ENCODE peak calls at places on chromosomes 12 and 14, in seven cellular contexts. N, D, G, Z, Q, R and B are unnamed samples.
A peak's percentile ranks its signal among the peaks of the same experiment; 100 is the strongest.

GRCh38 chr12:38392584-38393144 is 76.1 kb downstream of the ALG10B start:
- DNase-seq in Q (no peak), Z (peak; percentile 85), D (no peak), G (peak; percentile 20), N (no peak), R (no peak), B (no peak)

GRCh38 chr14:22131749-22132476 is 457.1 kb downstream of the DAD1 start:
- DNase-seq in Z (peak; percentile 20), Q (no peak), R (no peak), D (no peak), N (no peak), G (peak; percentile 4), B (peak; percentile 7)

GRCh38 chr12:51722387-51722786 is 126.1 kb downstream of the FIGNL2 start:
- DNase-seq in R (no peak), D (no peak), G (no peak), N (no peak), Q (no peak), Z (no peak), B (no peak)

GRCh38 chr12:57430117-57430930 is 519 bp downstream of the R3HDM2 start:
- DNase-seq in Q (no peak), Z (peak; percentile 30), D (peak; percentile 76), N (no peak), R (peak; percentile 58), G (no peak), B (no peak)

GRCh38 chr12:34377243-34378035 is 355.1 kb downstream of the ALG10 start:
- DNase-seq in R (no peak), Z (no peak), N (no peak), Q (no peak), D (no peak), G (no peak), B (no peak)

GRCh38 chr12:11622774-11623375 is 26.6 kb upstream of the ETV6 start:
- DNase-seq in Z (no peak), Q (no peak), N (no peak), G (peak; percentile 5), R (no peak), D (no peak), B (no peak)

GRCh38 chr14:76904100-76904739 is 78.0 kb downstream of the LRRC74A start:
- DNase-seq in G (peak; percentile 89), Z (peak; percentile 66), R (peak; percentile 52), N (no peak), D (no peak), Q (no peak), B (no peak)

GRCh38 chr12:76878899-76879709 is at the start of gene CSRP2:
- DNase-seq in Q (peak; percentile 91), R (peak; percentile 82), Z (peak; percentile 88), N (peak; percentile 84), D (peak; percentile 94), G (peak; percentile 86), B (peak; percentile 87)

GRCh38 chr14:56002316-56002715 is 115.9 kb upstream of the PELI2 start:
- DNase-seq in R (no peak), Q (no peak), D (no peak), Z (no peak), G (no peak), N (no peak), B (no peak)

GRCh38 chr14:32561520-32561919 is 232.4 kb downstream of the AKAP6 start:
- DNase-seq in G (peak; percentile 29), N (no peak), D (no peak), Q (no peak), R (no peak), Z (no peak), B (no peak)

GRCh38 chr14:100981808-100982207 is 78.3 kb upstream of the RTL1 start:
- DNase-seq in Q (no peak), G (peak; percentile 87), R (no peak), D (no peak), Z (peak; percentile 58), N (no peak), B (no peak)

GRCh38 chr14:21405097-21405496 is 21.3 kb upstream of the SUPT16H start:
- DNase-seq in N (no peak), G (peak; percentile 22), R (no peak), Z (peak; percentile 11), Q (no peak), D (no peak), B (no peak)

GRCh38 chr14:36069535-36069900 is 107.0 kb downstream of the PTCSC3 start:
- DNase-seq in Q (peak; percentile 7), D (no peak), Z (peak; percentile 63), N (no peak), G (peak; percentile 37), R (no peak), B (peak; percentile 68)

GRCh38 chr14:91796622-91797347 is 64.9 kb upstream of the CATSPERB start:
- DNase-seq in G (no peak), R (no peak), N (no peak), Z (no peak), D (no peak), Q (no peak), B (no peak)

GRCh38 chr14:101817511-101818001 is 56.0 kb downstream of the PPP2R5C start:
- DNase-seq in N (no peak), R (no peak), Q (no peak), G (no peak), D (no peak), Z (no peak), B (peak; percentile 32)

GRCh38 chr14:104882325-104882973 is 17.4 kb downstream of the CEP170B start:
- DNase-seq in D (no peak), Z (peak; percentile 21), R (peak; percentile 7), N (no peak), Q (peak; percentile 57), G (peak; percentile 48), B (peak; percentile 79)

GRCh38 chr14:49549881-49550280 is 36.3 kb downstream of the RPS29 start:
- DNase-seq in D (no peak), G (peak; percentile 53), N (no peak), Z (peak; percentile 71), Q (no peak), R (no peak), B (no peak)

GRCh38 chr12:122518908-122519307 is 7.8 kb downstream of the RSRC2 start:
- DNase-seq in G (peak; percentile 30), Q (no peak), R (no peak), D (no peak), N (no peak), Z (no peak), B (no peak)

GRCh38 chr12:11652351-11653040 is 3.0 kb downstream of the ETV6 start:
- DNase-seq in N (no peak), D (no peak), R (no peak), Z (peak; percentile 57), G (peak; percentile 83), Q (peak; percentile 39), B (no peak)

GRCh38 chr12:120497524-120498150 is 1.7 kb downstream of the DYNLL1 start:
- DNase-seq in Q (no peak), G (no peak), N (no peak), R (no peak), Z (no peak), D (no peak), B (no peak)

GRCh38 chr14:52538648-52539047 is 13.7 kb downstream of the TXNDC16 start:
- DNase-seq in D (no peak), Q (no peak), Z (no peak), R (no peak), G (no peak), N (no peak), B (no peak)

GRCh38 chr12:30450872-30451271 is 244.8 kb downstream of the IPO8 start:
- DNase-seq in R (no peak), Z (peak; percentile 72), G (peak; percentile 32), N (no peak), Q (no peak), D (no peak), B (peak; percentile 45)

GRCh38 chr12:57216014-57216891 is at the start of gene NXPH4:
- DNase-seq in R (no peak), Q (peak; percentile 33), N (peak; percentile 41), D (no peak), G (peak; percentile 35), Z (no peak), B (peak; percentile 72)

GRCh38 chr12:100460702-100461101 is 13.0 kb upstream of the NR1H4 start:
- DNase-seq in N (no peak), G (no peak), R (peak; percentile 42), D (no peak), Z (no peak), Q (no peak), B (no peak)

GRCh38 chr12:48640854-48641253 is 41.2 kb downstream of the KANSL2 start:
- DNase-seq in N (no peak), Z (no peak), G (no peak), D (no peak), Q (no peak), R (no peak), B (no peak)

GRCh38 chr14:95318870-95319311 is 817 bp downstream of the CLMN start:
- DNase-seq in G (no peak), Q (no peak), N (no peak), R (peak; percentile 26), D (no peak), Z (no peak), B (no peak)

GRCh38 chr14:72291908-72292688 is 359.9 kb downstream of the RGS6 start:
- DNase-seq in Q (no peak), R (no peak), D (no peak), N (no peak), G (peak; percentile 78), Z (peak; percentile 73), B (peak; percentile 20)

GRCh38 chr12:76785407-76785806 is 21.5 kb downstream of the ZDHHC17 start:
- DNase-seq in Z (no peak), G (no peak), N (no peak), R (no peak), D (no peak), Q (no peak), B (no peak)

GRCh38 chr12:52523825-52524224 is 3.6 kb upstream of the KRT5 start:
- DNase-seq in Z (no peak), Q (no peak), G (peak; percentile 25), R (no peak), D (peak; percentile 52), N (no peak), B (no peak)

GRCh38 chr14:72643317-72643801 is 250.5 kb downstream of the DPF3 start:
- DNase-seq in R (no peak), G (peak; percentile 99), Z (peak; percentile 99), D (no peak), N (no peak), Q (no peak), B (no peak)

GRCh38 chr12:120534703-120535655 is 823 bp downstream of the RNF10 start:
- DNase-seq in Q (peak; percentile 22), D (peak; percentile 76), N (no peak), Z (peak; percentile 72), R (no peak), G (peak; percentile 90), B (peak; percentile 66)